ENCODE peak calls at places on chromosomes 6 and 20, in five cellular contexts. One of them, this sample, is unnamed.

GRCh38 chr6:89298680-89299450 is 16.2 kb downstream of the GABRR2 start:
- DNase-seq in astrocyte of the spinal cord: peak
- DNase-seq in cardiac muscle cell: peak
- DNase-seq in SK-N-SH: no peak
- DNase-seq in PC-9: peak
- DNase-seq in this sample: no peak

GRCh38 chr20:63141531-63141930 is 74.4 kb downstream of the YTHDF1 start:
- DNase-seq in cardiac muscle cell: no peak
- DNase-seq in astrocyte of the spinal cord: no peak
- DNase-seq in PC-9: no peak
- DNase-seq in SK-N-SH: no peak
- DNase-seq in this sample: no peak

GRCh38 chr6:24274441-24275083 is 83.3 kb downstream of the DCDC2 start:
- DNase-seq in SK-N-SH: peak
- DNase-seq in cardiac muscle cell: peak
- DNase-seq in PC-9: no peak
- DNase-seq in astrocyte of the spinal cord: peak
- DNase-seq in this sample: no peak

GRCh38 chr6:27312146-27312949 is at the start of gene POM121L2:
- DNase-seq in SK-N-SH: peak
- DNase-seq in PC-9: peak
- DNase-seq in cardiac muscle cell: peak
- DNase-seq in astrocyte of the spinal cord: peak
- DNase-seq in this sample: peak

GRCh38 chr6:9257215-9257614 is 821.9 kb upstream of the SLC35B3 start:
- DNase-seq in cardiac muscle cell: no peak
- DNase-seq in PC-9: no peak
- DNase-seq in SK-N-SH: no peak
- DNase-seq in astrocyte of the spinal cord: no peak
- DNase-seq in this sample: no peak

GRCh38 chr20:50249447-50250388 is 59.1 kb downstream of the CEBPB start:
- DNase-seq in PC-9: no peak
- DNase-seq in astrocyte of the spinal cord: no peak
- DNase-seq in SK-N-SH: no peak
- DNase-seq in cardiac muscle cell: no peak
- DNase-seq in this sample: no peak

GRCh38 chr6:117371492-117371891 is 54.2 kb downstream of the ROS1 start:
- DNase-seq in astrocyte of the spinal cord: no peak
- DNase-seq in SK-N-SH: no peak
- DNase-seq in PC-9: no peak
- DNase-seq in cardiac muscle cell: no peak
- DNase-seq in this sample: no peak

GRCh38 chr6:15061908-15062307 is 184.0 kb upstream of the JARID2 start:
- DNase-seq in PC-9: no peak
- DNase-seq in astrocyte of the spinal cord: no peak
- DNase-seq in SK-N-SH: no peak
- DNase-seq in cardiac muscle cell: no peak
- DNase-seq in this sample: no peak

GRCh38 chr6:167136376-167136775 is 13.5 kb downstream of the CCR6 start:
- DNase-seq in SK-N-SH: no peak
- DNase-seq in cardiac muscle cell: no peak
- DNase-seq in PC-9: no peak
- DNase-seq in astrocyte of the spinal cord: no peak
- DNase-seq in this sample: no peak

GRCh38 chr20:47027042-47027441 is 132.4 kb downstream of the EYA2 start:
- DNase-seq in cardiac muscle cell: no peak
- DNase-seq in SK-N-SH: no peak
- DNase-seq in astrocyte of the spinal cord: no peak
- DNase-seq in PC-9: peak
- DNase-seq in this sample: no peak

GRCh38 chr6:101080597-101080996 is 199.5 kb upstream of the ASCC3 start:
- DNase-seq in SK-N-SH: no peak
- DNase-seq in astrocyte of the spinal cord: no peak
- DNase-seq in PC-9: peak
- DNase-seq in cardiac muscle cell: peak
- DNase-seq in this sample: no peak

GRCh38 chr6:157879873-157880254 is 56.8 kb downstream of the SNX9 start:
- DNase-seq in cardiac muscle cell: no peak
- DNase-seq in astrocyte of the spinal cord: no peak
- DNase-seq in SK-N-SH: no peak
- DNase-seq in PC-9: no peak
- DNase-seq in this sample: no peak

GRCh38 chr6:125377621-125378020 is 75.9 kb upstream of the HDDC2 start:
- DNase-seq in SK-N-SH: peak
- DNase-seq in cardiac muscle cell: peak
- DNase-seq in astrocyte of the spinal cord: peak
- DNase-seq in PC-9: no peak
- DNase-seq in this sample: no peak

GRCh38 chr6:106468935-106469334 is 108.4 kb downstream of the CRYBG1 start:
- DNase-seq in PC-9: no peak
- DNase-seq in cardiac muscle cell: no peak
- DNase-seq in SK-N-SH: no peak
- DNase-seq in astrocyte of the spinal cord: no peak
- DNase-seq in this sample: no peak

GRCh38 chr6:168095741-168096250 is 16.8 kb upstream of the FRMD1 start:
- DNase-seq in PC-9: no peak
- DNase-seq in astrocyte of the spinal cord: no peak
- DNase-seq in SK-N-SH: peak
- DNase-seq in cardiac muscle cell: no peak
- DNase-seq in this sample: no peak

GRCh38 chr6:116152620-116153019 is 26.7 kb upstream of the COL10A1 start:
- DNase-seq in astrocyte of the spinal cord: no peak
- DNase-seq in SK-N-SH: no peak
- DNase-seq in cardiac muscle cell: peak
- DNase-seq in PC-9: no peak
- DNase-seq in this sample: no peak

GRCh38 chr20:53609501-53610445 is 16.1 kb upstream of the ZNF217 start:
- DNase-seq in astrocyte of the spinal cord: peak
- DNase-seq in SK-N-SH: no peak
- DNase-seq in PC-9: no peak
- DNase-seq in cardiac muscle cell: peak
- DNase-seq in this sample: peak

GRCh38 chr20:461254-462198 is 807 bp downstream of the TBC1D20 start:
- DNase-seq in PC-9: no peak
- DNase-seq in cardiac muscle cell: peak
- DNase-seq in astrocyte of the spinal cord: peak
- DNase-seq in SK-N-SH: no peak
- DNase-seq in this sample: peak

GRCh38 chr20:12827796-12828406 is 180.9 kb upstream of the SPTLC3 start:
- DNase-seq in SK-N-SH: no peak
- DNase-seq in cardiac muscle cell: no peak
- DNase-seq in astrocyte of the spinal cord: no peak
- DNase-seq in PC-9: no peak
- DNase-seq in this sample: no peak

GRCh38 chr20:17500271-17500670 is 30.9 kb downstream of the BFSP1 start:
- DNase-seq in astrocyte of the spinal cord: no peak
- DNase-seq in cardiac muscle cell: no peak
- DNase-seq in SK-N-SH: no peak
- DNase-seq in PC-9: no peak
- DNase-seq in this sample: no peak

GRCh38 chr6:4922488-4923037 is 81.3 kb downstream of the RPP40 start:
- DNase-seq in cardiac muscle cell: no peak
- DNase-seq in astrocyte of the spinal cord: no peak
- DNase-seq in SK-N-SH: no peak
- DNase-seq in PC-9: no peak
- DNase-seq in this sample: no peak

GRCh38 chr6:38420207-38420606 is 219.5 kb downstream of the BTBD9 start:
- DNase-seq in PC-9: no peak
- DNase-seq in SK-N-SH: no peak
- DNase-seq in astrocyte of the spinal cord: no peak
- DNase-seq in cardiac muscle cell: no peak
- DNase-seq in this sample: no peak

GRCh38 chr6:13278184-13278583 is 50.2 kb downstream of the TBC1D7 start:
- DNase-seq in astrocyte of the spinal cord: no peak
- DNase-seq in PC-9: no peak
- DNase-seq in SK-N-SH: peak
- DNase-seq in cardiac muscle cell: no peak
- DNase-seq in this sample: peak
- TF ChIP-seq CTCF in astrocyte of the spinal cord: no peak
- TF ChIP-seq CTCF in PC-9: peak
- TF ChIP-seq CTCF in SK-N-SH: no peak
- TF ChIP-seq CTCF in cardiac muscle cell: peak
- TF ChIP-seq CTCF in this sample: no peak

DNA sequence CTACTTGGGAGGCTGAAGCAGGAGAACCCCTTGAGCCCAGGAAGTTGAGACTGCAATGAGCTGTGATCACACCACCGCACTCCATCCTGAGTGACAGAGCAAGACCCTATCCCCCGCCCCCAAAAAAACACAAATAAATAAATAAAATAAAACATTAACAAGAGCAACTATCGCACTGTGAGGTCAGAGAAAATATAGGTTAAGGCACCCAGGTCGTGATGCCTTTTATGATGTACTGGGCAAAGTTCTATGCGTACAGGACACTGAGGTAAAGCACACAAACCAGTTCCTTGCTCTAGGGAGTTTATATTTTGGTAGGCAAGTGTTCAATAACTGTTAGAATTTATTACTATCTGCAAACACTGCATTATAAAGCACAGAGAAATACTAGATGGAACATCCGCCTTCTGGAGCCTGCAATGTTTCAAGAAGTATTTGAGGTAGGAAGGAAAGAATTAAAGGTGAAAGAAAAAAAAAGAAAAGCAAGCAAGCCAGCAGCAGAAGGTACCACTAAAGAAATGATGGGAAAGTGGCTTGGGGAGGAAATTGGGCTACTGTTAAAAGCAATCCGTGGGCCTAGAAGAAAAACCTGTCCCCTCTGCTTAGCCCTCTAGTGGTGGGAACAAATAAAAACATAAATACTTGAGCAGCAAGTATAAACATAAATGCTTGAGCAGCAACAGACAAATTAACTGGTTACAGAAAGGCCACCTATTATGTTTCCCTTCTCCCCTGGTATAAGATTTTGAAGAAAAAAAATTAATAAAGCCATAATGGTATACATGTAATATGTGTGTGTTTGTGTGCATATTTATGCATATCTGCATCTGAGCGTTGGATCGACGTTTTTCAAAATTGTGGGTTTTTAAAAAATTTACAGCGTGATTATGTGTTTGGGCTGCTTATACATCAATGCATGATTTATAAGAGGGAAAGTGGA is 128.0 kb downstream of the PHACTR1 start:
- DNase-seq in astrocyte of the spinal cord: peak
- DNase-seq in cardiac muscle cell: peak
- DNase-seq in SK-N-SH: peak
- DNase-seq in PC-9: no peak
- DNase-seq in this sample: no peak
- TF ChIP-seq CTCF in astrocyte of the spinal cord: peak
- TF ChIP-seq CTCF in cardiac muscle cell: peak
- TF ChIP-seq CTCF in SK-N-SH: peak
- TF ChIP-seq CTCF in PC-9: peak
- TF ChIP-seq CTCF in this sample: peak

GRCh38 chr6:128558924-128559323 is 38.5 kb upstream of the PTPRK start:
- DNase-seq in PC-9: no peak
- DNase-seq in astrocyte of the spinal cord: no peak
- DNase-seq in SK-N-SH: no peak
- DNase-seq in cardiac muscle cell: no peak
- DNase-seq in this sample: no peak

GRCh38 chr6:128557086-128557485 is 36.7 kb upstream of the PTPRK start:
- DNase-seq in SK-N-SH: no peak
- DNase-seq in cardiac muscle cell: peak
- DNase-seq in PC-9: no peak
- DNase-seq in astrocyte of the spinal cord: no peak
- DNase-seq in this sample: no peak

GRCh38 chr6:128558021-128558420 is 37.6 kb upstream of the PTPRK start:
- DNase-seq in PC-9: no peak
- DNase-seq in SK-N-SH: no peak
- DNase-seq in astrocyte of the spinal cord: no peak
- DNase-seq in cardiac muscle cell: no peak
- DNase-seq in this sample: no peak

GRCh38 chr6:128554302-128554701 is 33.9 kb upstream of the PTPRK start:
- DNase-seq in PC-9: no peak
- DNase-seq in cardiac muscle cell: peak
- DNase-seq in astrocyte of the spinal cord: peak
- DNase-seq in SK-N-SH: no peak
- DNase-seq in this sample: no peak
- TF ChIP-seq CTCF in PC-9: no peak
- TF ChIP-seq CTCF in cardiac muscle cell: peak
- TF ChIP-seq CTCF in astrocyte of the spinal cord: peak
- TF ChIP-seq CTCF in SK-N-SH: no peak
- TF ChIP-seq CTCF in this sample: no peak

GRCh38 chr6:35955970-35956369 is 35.1 kb upstream of the SRPK1 start:
- DNase-seq in astrocyte of the spinal cord: no peak
- DNase-seq in cardiac muscle cell: no peak
- DNase-seq in PC-9: no peak
- DNase-seq in SK-N-SH: no peak
- DNase-seq in this sample: no peak
- TF ChIP-seq CTCF in astrocyte of the spinal cord: peak
- TF ChIP-seq CTCF in cardiac muscle cell: peak
- TF ChIP-seq CTCF in PC-9: peak
- TF ChIP-seq CTCF in SK-N-SH: peak
- TF ChIP-seq CTCF in this sample: no peak

GRCh38 chr20:45111799-45112471 is 3.0 kb downstream of the WFDC5 start:
- DNase-seq in cardiac muscle cell: no peak
- DNase-seq in astrocyte of the spinal cord: no peak
- DNase-seq in PC-9: no peak
- DNase-seq in SK-N-SH: peak
- DNase-seq in this sample: no peak
- TF ChIP-seq CTCF in cardiac muscle cell: peak
- TF ChIP-seq CTCF in astrocyte of the spinal cord: peak
- TF ChIP-seq CTCF in PC-9: peak
- TF ChIP-seq CTCF in SK-N-SH: peak
- TF ChIP-seq CTCF in this sample: peak

GRCh38 chr6:33091957-33092356 is 16.2 kb downstream of the HLA-DPB1 start:
- DNase-seq in SK-N-SH: peak
- DNase-seq in PC-9: no peak
- DNase-seq in cardiac muscle cell: peak
- DNase-seq in astrocyte of the spinal cord: no peak
- DNase-seq in this sample: peak
- TF ChIP-seq CTCF in SK-N-SH: peak
- TF ChIP-seq CTCF in PC-9: peak
- TF ChIP-seq CTCF in cardiac muscle cell: peak
- TF ChIP-seq CTCF in astrocyte of the spinal cord: peak
- TF ChIP-seq CTCF in this sample: peak

GRCh38 chr20:64279826-64280459 is 24.4 kb downstream of the PCMTD2 start:
- DNase-seq in astrocyte of the spinal cord: no peak
- DNase-seq in SK-N-SH: no peak
- DNase-seq in PC-9: peak
- DNase-seq in cardiac muscle cell: no peak
- DNase-seq in this sample: no peak

GRCh38 chr20:64273109-64273508 is 17.6 kb downstream of the PCMTD2 start:
- DNase-seq in astrocyte of the spinal cord: no peak
- DNase-seq in SK-N-SH: no peak
- DNase-seq in cardiac muscle cell: no peak
- DNase-seq in PC-9: no peak
- DNase-seq in this sample: no peak

GRCh38 chr20:64278319-64278681 is 22.8 kb downstream of the PCMTD2 start:
- DNase-seq in astrocyte of the spinal cord: no peak
- DNase-seq in PC-9: no peak
- DNase-seq in cardiac muscle cell: no peak
- DNase-seq in SK-N-SH: no peak
- DNase-seq in this sample: no peak

GRCh38 chr20:64280460-64280843 is 24.9 kb downstream of the PCMTD2 start:
- DNase-seq in PC-9: peak
- DNase-seq in SK-N-SH: no peak
- DNase-seq in astrocyte of the spinal cord: no peak
- DNase-seq in cardiac muscle cell: no peak
- DNase-seq in this sample: no peak

GRCh38 chr20:64277571-64278318 is 22.2 kb downstream of the PCMTD2 start:
- DNase-seq in astrocyte of the spinal cord: no peak
- DNase-seq in SK-N-SH: no peak
- DNase-seq in PC-9: no peak
- DNase-seq in cardiac muscle cell: no peak
- DNase-seq in this sample: no peak
- TF ChIP-seq CTCF in astrocyte of the spinal cord: no peak
- TF ChIP-seq CTCF in SK-N-SH: no peak
- TF ChIP-seq CTCF in PC-9: no peak
- TF ChIP-seq CTCF in cardiac muscle cell: no peak
- TF ChIP-seq CTCF in this sample: no peak

This sample was measured in endothelial cell.